ENCODE peak calls at places on chromosomes 13 and 19, in eight cellular contexts. D is pancreas, M is stomach, O is lung, S is HCT116, V is left lung, E is transverse colon, U is tibial artery. Q is an unnamed sample.

GRCh38 chr19:29714953-29715694 is at the start of gene C19orf12:
- DNase-seq in D (peak; percentile 87), M (peak; percentile 68), O (peak; percentile 49), S (no peak), V (peak; percentile 53), E (peak; percentile 64), U (no peak), Q (peak; percentile 73)

GRCh38 chr19:40596608-40597328 is 4.4 kb upstream of the LTBP4 start:
- DNase-seq in D (peak; percentile 82), M (peak; percentile 76), O (peak; percentile 48), S (peak; percentile 67), V (peak; percentile 68), E (peak; percentile 56), U (peak; percentile 66), Q (peak; percentile 69)

GRCh38 chr13:49124693-49125304 is 95.3 kb upstream of the MLNR start:
- DNase-seq in D (no peak), M (no peak), O (no peak), S (no peak), V (no peak), E (no peak), U (no peak), Q (no peak)

GRCh38 chr13:99605417-99606321 is 104.4 kb downstream of the TM9SF2 start:
- DNase-seq in D (peak; percentile 79), M (peak; percentile 50), O (peak; percentile 32), S (peak; percentile 16), V (peak; percentile 58), E (peak; percentile 75), U (peak; percentile 40), Q (peak; percentile 43)

GRCh38 chr19:35309481-35310279 is 17.7 kb downstream of the MAG start:
- DNase-seq in D (peak; percentile 77), M (no peak), O (peak; percentile 57), S (no peak), V (no peak), E (no peak), U (no peak), Q (peak; percentile 55)

GRCh38 chr19:16496613-16496983 is 404 bp downstream of the C19orf44 start:
- DNase-seq in D (no peak), M (peak; percentile 31), O (no peak), S (no peak), V (no peak), E (peak; percentile 20), U (peak; percentile 49), Q (no peak)

GRCh38 chr13:35763805-35764170 is 287.3 kb upstream of the MAB21L1 start:
- DNase-seq in D (no peak), M (no peak), O (no peak), S (no peak), V (no peak), E (no peak), U (no peak), Q (no peak)

GRCh38 chr13:45303866-45304265 is 37.1 kb downstream of the TPT1 start:
- DNase-seq in D (no peak), M (no peak), O (no peak), S (no peak), V (no peak), E (no peak), U (no peak), Q (no peak)

GRCh38 chr13:41137241-41137640 is 4.6 kb upstream of the KBTBD6 start:
- DNase-seq in D (no peak), M (no peak), O (no peak), S (no peak), V (no peak), E (no peak), U (no peak), Q (no peak)

GRCh38 chr13:41136396-41137031 is 3.9 kb upstream of the KBTBD6 start:
- DNase-seq in D (no peak), M (no peak), O (no peak), S (no peak), V (no peak), E (no peak), U (no peak), Q (no peak)

GRCh38 chr13:41130356-41130755 is 2.2 kb downstream of the KBTBD6 start:
- DNase-seq in D (no peak), M (no peak), O (no peak), S (no peak), V (no peak), E (no peak), U (no peak), Q (no peak)

GRCh38 chr13:41133951-41134350 is 1.3 kb upstream of the KBTBD6 start:
- DNase-seq in D (no peak), M (no peak), O (no peak), S (no peak), V (no peak), E (no peak), U (no peak), Q (no peak)

DNA sequence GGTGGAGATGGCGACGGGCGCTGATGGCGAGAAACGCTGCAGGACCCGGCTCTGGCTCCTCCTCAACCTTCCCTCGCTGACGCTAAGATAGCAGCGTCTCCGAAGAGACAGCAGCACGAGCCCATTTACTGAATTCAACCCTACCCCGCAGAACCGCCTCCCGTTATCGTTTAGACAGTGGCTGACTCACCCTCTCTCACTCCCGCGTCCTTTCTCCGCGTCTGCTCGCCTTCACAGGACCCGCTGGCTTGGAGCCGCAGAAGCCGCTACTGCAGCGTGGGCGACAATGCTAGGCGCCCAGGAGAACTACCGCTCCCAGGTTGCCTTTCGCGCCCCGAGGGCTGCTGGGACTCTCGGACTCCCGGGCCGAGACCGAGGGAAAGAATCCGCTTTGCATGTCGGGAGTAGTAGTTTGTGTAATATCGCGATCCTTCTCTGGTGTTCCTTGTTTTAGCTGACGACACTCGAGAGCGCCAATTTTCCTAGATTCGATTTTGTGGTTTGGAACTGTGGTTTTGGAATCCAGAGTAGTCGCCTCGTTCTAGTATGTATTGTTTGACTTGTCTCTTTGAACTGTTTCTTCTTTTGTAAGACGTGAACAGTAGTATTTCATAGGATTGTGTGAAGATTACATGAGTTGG is at the start of gene KBTBD6:
- DNase-seq in D (peak; percentile 96), M (peak; percentile 95), O (peak; percentile 96), S (peak; percentile 96), V (peak; percentile 98), E (peak; percentile 96), U (peak; percentile 96), Q (peak; percentile 93)
- TF ChIP-seq CTCF in D (no peak), M (no peak), O (no peak), S (no peak), V (no peak), E (no peak), U (no peak), Q (no peak)

DNA sequence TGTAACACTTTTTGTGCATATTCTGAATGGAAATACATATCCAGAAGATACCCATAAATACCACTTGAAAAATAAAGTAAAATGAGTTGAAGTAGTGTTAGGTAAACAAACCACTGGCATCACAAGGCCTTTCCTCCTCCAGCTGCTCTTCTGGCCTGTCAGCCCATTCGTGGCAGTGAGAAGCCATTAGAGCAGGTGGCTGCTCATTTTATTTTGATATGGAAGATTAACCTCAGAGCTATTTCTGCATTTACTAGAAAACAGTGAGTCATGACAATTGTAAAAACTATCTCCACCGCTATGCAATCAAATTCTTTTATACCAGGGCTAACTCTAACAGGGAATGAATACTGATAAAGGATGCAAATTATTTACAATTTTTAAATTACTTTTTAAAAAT is 2898.1 kb downstream of the PCDH9 start:
- DNase-seq in D (no peak), M (no peak), O (no peak), S (no peak), V (no peak), E (no peak), U (no peak), Q (no peak)
- H3K27ac ChIP-seq in D (no peak overlapping the region), M (no peak overlapping the region), O (no peak overlapping the region), S (no peak overlapping the region), V (no peak overlapping the region), E (no peak overlapping the region), U (no peak overlapping the region), Q (no peak overlapping the region)

GRCh38 chr13:23644527-23644926 is 74.3 kb downstream of the TNFRSF19 start:
- DNase-seq in D (no peak), M (no peak), O (no peak), S (no peak), V (no peak), E (no peak), U (no peak), Q (no peak)

GRCh38 chr13:23639672-23640275 is 69.6 kb downstream of the TNFRSF19 start:
- DNase-seq in D (no peak), M (no peak), O (no peak), S (no peak), V (no peak), E (no peak), U (no peak), Q (no peak)

GRCh38 chr13:23642110-23642509 is 71.9 kb downstream of the TNFRSF19 start:
- DNase-seq in D (no peak), M (no peak), O (no peak), S (no peak), V (no peak), E (no peak), U (no peak), Q (no peak)

GRCh38 chr13:23645851-23646250 is 75.6 kb downstream of the TNFRSF19 start:
- DNase-seq in D (no peak), M (no peak), O (no peak), S (no peak), V (no peak), E (no peak), U (no peak), Q (no peak)

DNA sequence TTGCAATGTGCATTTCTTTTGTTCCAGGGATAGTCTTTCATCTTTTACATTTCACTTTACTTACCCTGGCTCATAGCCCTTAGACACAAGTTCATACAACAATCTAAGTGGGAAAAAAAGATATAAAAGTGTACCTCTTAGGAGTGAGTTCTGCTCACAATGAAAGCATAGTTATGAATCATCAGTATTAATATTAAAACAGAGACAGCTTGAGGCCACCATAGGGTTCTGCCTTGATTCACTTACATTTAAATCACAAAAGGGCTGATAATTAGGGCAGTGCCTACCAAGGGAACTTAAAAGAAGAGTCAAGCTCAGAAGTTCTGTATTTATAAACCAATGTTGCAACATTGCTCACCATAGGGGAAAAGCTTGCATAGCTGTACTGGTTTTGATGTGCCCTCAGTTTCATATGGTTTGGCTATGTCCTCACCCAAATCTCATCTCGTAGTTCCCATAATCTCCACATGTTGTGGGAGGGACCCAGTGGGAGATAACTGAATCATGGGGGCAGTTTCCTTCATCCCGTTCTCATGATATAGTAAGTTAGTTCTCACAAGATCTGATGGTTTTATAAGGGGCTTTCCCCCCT is 73.7 kb downstream of the TNFRSF19 start:
- DNase-seq in D (no peak), M (no peak), O (no peak), S (no peak), V (no peak), E (no peak), U (no peak), Q (no peak)
- H3K36me3 ChIP-seq in D (no peaks in the 10 kb centered on the region), M (no peaks in the 10 kb centered on the region), O (no peaks in the 10 kb centered on the region), S (no peaks in the 10 kb centered on the region), V (no peaks in the 10 kb centered on the region), E (no peaks in the 10 kb centered on the region), U (no peaks in the 10 kb centered on the region), Q (peaks cover 20% of the 10 kb centered on the region)

DNA sequence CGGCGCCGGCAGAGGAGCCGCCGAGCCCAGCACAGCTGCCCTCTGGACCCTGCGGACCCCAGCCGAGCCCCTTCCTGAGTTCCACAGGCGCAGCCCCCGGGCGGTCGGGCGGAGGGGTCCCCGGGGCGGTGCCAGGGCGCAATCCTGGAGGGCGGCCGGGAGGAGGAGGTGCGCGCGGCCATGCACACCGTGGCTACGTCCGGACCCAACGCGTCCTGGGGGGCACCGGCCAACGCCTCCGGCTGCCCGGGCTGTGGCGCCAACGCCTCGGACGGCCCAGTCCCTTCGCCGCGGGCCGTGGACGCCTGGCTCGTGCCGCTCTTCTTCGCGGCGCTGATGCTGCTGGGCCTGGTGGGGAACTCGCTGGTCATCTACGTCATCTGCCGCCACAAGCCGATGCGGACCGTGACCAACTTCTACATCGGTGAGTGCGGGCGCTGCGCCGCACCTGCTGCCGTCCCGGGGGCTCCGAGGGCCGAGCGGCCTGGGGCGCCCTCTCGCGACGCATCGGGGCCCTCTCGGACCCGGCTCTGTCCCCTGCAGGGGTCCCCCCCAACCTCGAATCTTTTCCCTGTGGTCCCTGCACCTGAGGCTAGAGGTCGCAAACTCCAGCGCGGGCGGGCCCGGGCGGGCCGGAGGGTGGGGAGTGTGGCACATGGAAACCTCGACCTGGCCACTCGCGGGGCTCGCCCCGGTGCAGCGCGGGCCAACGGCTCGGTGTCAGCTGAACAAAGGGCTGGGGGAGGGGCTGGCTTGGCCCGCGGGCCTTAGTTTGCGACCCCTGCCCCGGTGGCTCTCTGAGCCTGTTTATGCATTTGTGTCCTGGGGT is at the start of gene KISS1R:
- DNase-seq in D (peak; percentile 81), M (peak; percentile 44), O (no peak), S (no peak), V (no peak), E (no peak), U (no peak), Q (no peak)
- TF ChIP-seq CTCF in D (peak; percentile 17), M (peak; percentile 18), O (no peak), S (peak; percentile 70), V (peak; percentile 36), E (no peak), U (no peak), Q (peak; percentile 56)